ENCODE peak calls at places on chromosomes 11 and 22, in eight cellular contexts. One of them, this sample, is unnamed.

GRCh38 chr11:116613201-116613910 is 159.4 kb downstream of the BUD13 start:
- DNase-seq in T-helper 2 cell: no peak
- DNase-seq in H4: no peak
- DNase-seq in stimulated activated CD4-positive, alpha-beta T cell treated with anti-CD3 and anti-CD28 coated beads, Interleukin-15, amount 100 ng/mL, for 1 hour: no peak
- DNase-seq in NCI-H1092 treated with DMSO at 0.1 percent for 48 hours: peak
- DNase-seq in Calu3: no peak
- DNase-seq in activated T-cell treated with anti-CD3 and anti-CD28 coated beads for 48 hours: no peak
- DNase-seq in lung: no peak
- DNase-seq in this sample: no peak

GRCh38 chr11:117419915-117420485 is 92.3 kb downstream of the CEP164 start:
- DNase-seq in T-helper 2 cell: no peak
- DNase-seq in lung: no peak
- DNase-seq in NCI-H1092 treated with DMSO at 0.1 percent for 48 hours: no peak
- DNase-seq in Calu3: no peak
- DNase-seq in H4: no peak
- DNase-seq in stimulated activated CD4-positive, alpha-beta T cell treated with anti-CD3 and anti-CD28 coated beads, Interleukin-15, amount 100 ng/mL, for 1 hour: no peak
- DNase-seq in activated T-cell treated with anti-CD3 and anti-CD28 coated beads for 48 hours: no peak
- DNase-seq in this sample: no peak

GRCh38 chr11:83292709-83293435 is 6.7 kb upstream of the CCDC90B start:
- DNase-seq in stimulated activated CD4-positive, alpha-beta T cell treated with anti-CD3 and anti-CD28 coated beads, Interleukin-15, amount 100 ng/mL, for 1 hour: no peak
- DNase-seq in lung: no peak
- DNase-seq in NCI-H1092 treated with DMSO at 0.1 percent for 48 hours: peak
- DNase-seq in H4: peak
- DNase-seq in Calu3: peak
- DNase-seq in activated T-cell treated with anti-CD3 and anti-CD28 coated beads for 48 hours: no peak
- DNase-seq in T-helper 2 cell: no peak
- DNase-seq in this sample: peak

GRCh38 chr11:46868912-46869311 is 22.8 kb upstream of the CKAP5 start:
- DNase-seq in H4: no peak
- DNase-seq in lung: no peak
- DNase-seq in NCI-H1092 treated with DMSO at 0.1 percent for 48 hours: no peak
- DNase-seq in T-helper 2 cell: no peak
- DNase-seq in stimulated activated CD4-positive, alpha-beta T cell treated with anti-CD3 and anti-CD28 coated beads, Interleukin-15, amount 100 ng/mL, for 1 hour: no peak
- DNase-seq in activated T-cell treated with anti-CD3 and anti-CD28 coated beads for 48 hours: no peak
- DNase-seq in Calu3: no peak
- DNase-seq in this sample: no peak

GRCh38 chr22:38299001-38299651 is 18.1 kb downstream of the CSNK1E start:
- DNase-seq in NCI-H1092 treated with DMSO at 0.1 percent for 48 hours: no peak
- DNase-seq in activated T-cell treated with anti-CD3 and anti-CD28 coated beads for 48 hours: no peak
- DNase-seq in Calu3: no peak
- DNase-seq in H4: no peak
- DNase-seq in T-helper 2 cell: no peak
- DNase-seq in lung: no peak
- DNase-seq in stimulated activated CD4-positive, alpha-beta T cell treated with anti-CD3 and anti-CD28 coated beads, Interleukin-15, amount 100 ng/mL, for 1 hour: no peak
- DNase-seq in this sample: no peak

GRCh38 chr11:120383518-120384155 is 47.4 kb downstream of the ARHGEF12 start:
- DNase-seq in H4: no peak
- DNase-seq in lung: no peak
- DNase-seq in Calu3: no peak
- DNase-seq in stimulated activated CD4-positive, alpha-beta T cell treated with anti-CD3 and anti-CD28 coated beads, Interleukin-15, amount 100 ng/mL, for 1 hour: no peak
- DNase-seq in activated T-cell treated with anti-CD3 and anti-CD28 coated beads for 48 hours: no peak
- DNase-seq in NCI-H1092 treated with DMSO at 0.1 percent for 48 hours: no peak
- DNase-seq in T-helper 2 cell: no peak
- DNase-seq in this sample: peak

GRCh38 chr11:87453531-87454089 is 415.9 kb downstream of the TMEM135 start:
- DNase-seq in T-helper 2 cell: no peak
- DNase-seq in lung: no peak
- DNase-seq in activated T-cell treated with anti-CD3 and anti-CD28 coated beads for 48 hours: no peak
- DNase-seq in H4: no peak
- DNase-seq in NCI-H1092 treated with DMSO at 0.1 percent for 48 hours: no peak
- DNase-seq in stimulated activated CD4-positive, alpha-beta T cell treated with anti-CD3 and anti-CD28 coated beads, Interleukin-15, amount 100 ng/mL, for 1 hour: no peak
- DNase-seq in Calu3: no peak
- DNase-seq in this sample: no peak

GRCh38 chr11:5686426-5686825 is 1.6 kb upstream of the TRIM5 start:
- DNase-seq in activated T-cell treated with anti-CD3 and anti-CD28 coated beads for 48 hours: no peak
- DNase-seq in H4: no peak
- DNase-seq in Calu3: no peak
- DNase-seq in lung: no peak
- DNase-seq in NCI-H1092 treated with DMSO at 0.1 percent for 48 hours: no peak
- DNase-seq in T-helper 2 cell: no peak
- DNase-seq in stimulated activated CD4-positive, alpha-beta T cell treated with anti-CD3 and anti-CD28 coated beads, Interleukin-15, amount 100 ng/mL, for 1 hour: no peak
- DNase-seq in this sample: no peak

GRCh38 chr22:49628351-49629023 is 199.2 kb downstream of the BRD1 start:
- DNase-seq in lung: no peak
- DNase-seq in T-helper 2 cell: no peak
- DNase-seq in H4: no peak
- DNase-seq in NCI-H1092 treated with DMSO at 0.1 percent for 48 hours: no peak
- DNase-seq in activated T-cell treated with anti-CD3 and anti-CD28 coated beads for 48 hours: no peak
- DNase-seq in stimulated activated CD4-positive, alpha-beta T cell treated with anti-CD3 and anti-CD28 coated beads, Interleukin-15, amount 100 ng/mL, for 1 hour: no peak
- DNase-seq in Calu3: no peak
- DNase-seq in this sample: no peak

GRCh38 chr11:105298174-105298573 is 158.6 kb upstream of the CARD18 start:
- DNase-seq in NCI-H1092 treated with DMSO at 0.1 percent for 48 hours: no peak
- DNase-seq in lung: no peak
- DNase-seq in activated T-cell treated with anti-CD3 and anti-CD28 coated beads for 48 hours: no peak
- DNase-seq in H4: no peak
- DNase-seq in T-helper 2 cell: no peak
- DNase-seq in Calu3: no peak
- DNase-seq in stimulated activated CD4-positive, alpha-beta T cell treated with anti-CD3 and anti-CD28 coated beads, Interleukin-15, amount 100 ng/mL, for 1 hour: no peak
- DNase-seq in this sample: no peak

GRCh38 chr11:72617080-72617744 is 57.0 kb downstream of the PDE2A start:
- DNase-seq in H4: no peak
- DNase-seq in stimulated activated CD4-positive, alpha-beta T cell treated with anti-CD3 and anti-CD28 coated beads, Interleukin-15, amount 100 ng/mL, for 1 hour: no peak
- DNase-seq in T-helper 2 cell: no peak
- DNase-seq in NCI-H1092 treated with DMSO at 0.1 percent for 48 hours: no peak
- DNase-seq in activated T-cell treated with anti-CD3 and anti-CD28 coated beads for 48 hours: no peak
- DNase-seq in lung: no peak
- DNase-seq in Calu3: no peak
- DNase-seq in this sample: peak

GRCh38 chr22:17893900-17894299 is 119.6 kb upstream of the BID start:
- DNase-seq in lung: no peak
- DNase-seq in Calu3: no peak
- DNase-seq in stimulated activated CD4-positive, alpha-beta T cell treated with anti-CD3 and anti-CD28 coated beads, Interleukin-15, amount 100 ng/mL, for 1 hour: no peak
- DNase-seq in T-helper 2 cell: no peak
- DNase-seq in activated T-cell treated with anti-CD3 and anti-CD28 coated beads for 48 hours: no peak
- DNase-seq in NCI-H1092 treated with DMSO at 0.1 percent for 48 hours: no peak
- DNase-seq in H4: no peak
- DNase-seq in this sample: no peak

GRCh38 chr11:7851391-7851790 is 54.6 kb upstream of the OR5P2 start:
- DNase-seq in Calu3: peak
- DNase-seq in stimulated activated CD4-positive, alpha-beta T cell treated with anti-CD3 and anti-CD28 coated beads, Interleukin-15, amount 100 ng/mL, for 1 hour: no peak
- DNase-seq in H4: no peak
- DNase-seq in NCI-H1092 treated with DMSO at 0.1 percent for 48 hours: no peak
- DNase-seq in T-helper 2 cell: no peak
- DNase-seq in lung: no peak
- DNase-seq in activated T-cell treated with anti-CD3 and anti-CD28 coated beads for 48 hours: no peak
- DNase-seq in this sample: no peak

GRCh38 chr11:115630109-115630700 is 126.0 kb upstream of the CADM1 start:
- DNase-seq in H4: no peak
- DNase-seq in lung: no peak
- DNase-seq in activated T-cell treated with anti-CD3 and anti-CD28 coated beads for 48 hours: no peak
- DNase-seq in NCI-H1092 treated with DMSO at 0.1 percent for 48 hours: no peak
- DNase-seq in Calu3: no peak
- DNase-seq in stimulated activated CD4-positive, alpha-beta T cell treated with anti-CD3 and anti-CD28 coated beads, Interleukin-15, amount 100 ng/mL, for 1 hour: no peak
- DNase-seq in T-helper 2 cell: no peak
- DNase-seq in this sample: no peak

GRCh38 chr11:68186061-68186460 is 27.0 kb downstream of the KMT5B start:
- DNase-seq in T-helper 2 cell: no peak
- DNase-seq in stimulated activated CD4-positive, alpha-beta T cell treated with anti-CD3 and anti-CD28 coated beads, Interleukin-15, amount 100 ng/mL, for 1 hour: no peak
- DNase-seq in Calu3: no peak
- DNase-seq in H4: no peak
- DNase-seq in activated T-cell treated with anti-CD3 and anti-CD28 coated beads for 48 hours: no peak
- DNase-seq in lung: no peak
- DNase-seq in NCI-H1092 treated with DMSO at 0.1 percent for 48 hours: no peak
- DNase-seq in this sample: no peak

GRCh38 chr11:134800826-134801225 is 388.8 kb upstream of the B3GAT1 start:
- DNase-seq in activated T-cell treated with anti-CD3 and anti-CD28 coated beads for 48 hours: no peak
- DNase-seq in H4: no peak
- DNase-seq in T-helper 2 cell: no peak
- DNase-seq in Calu3: no peak
- DNase-seq in stimulated activated CD4-positive, alpha-beta T cell treated with anti-CD3 and anti-CD28 coated beads, Interleukin-15, amount 100 ng/mL, for 1 hour: no peak
- DNase-seq in lung: no peak
- DNase-seq in NCI-H1092 treated with DMSO at 0.1 percent for 48 hours: no peak
- DNase-seq in this sample: no peak

GRCh38 chr22:20439928-20440575 is 2.4 kb upstream of the SCARF2 start:
- DNase-seq in activated T-cell treated with anti-CD3 and anti-CD28 coated beads for 48 hours: no peak
- DNase-seq in stimulated activated CD4-positive, alpha-beta T cell treated with anti-CD3 and anti-CD28 coated beads, Interleukin-15, amount 100 ng/mL, for 1 hour: no peak
- DNase-seq in T-helper 2 cell: no peak
- DNase-seq in Calu3: no peak
- DNase-seq in lung: no peak
- DNase-seq in NCI-H1092 treated with DMSO at 0.1 percent for 48 hours: no peak
- DNase-seq in H4: no peak
- DNase-seq in this sample: no peak

GRCh38 chr11:73347067-73347466 is 29.1 kb upstream of the RELT start:
- DNase-seq in stimulated activated CD4-positive, alpha-beta T cell treated with anti-CD3 and anti-CD28 coated beads, Interleukin-15, amount 100 ng/mL, for 1 hour: no peak
- DNase-seq in Calu3: no peak
- DNase-seq in lung: no peak
- DNase-seq in NCI-H1092 treated with DMSO at 0.1 percent for 48 hours: peak
- DNase-seq in activated T-cell treated with anti-CD3 and anti-CD28 coated beads for 48 hours: no peak
- DNase-seq in T-helper 2 cell: no peak
- DNase-seq in H4: no peak
- DNase-seq in this sample: no peak

This sample was measured in cardiac fibroblast.